ENCODE peak calls at places on chromosomes 7 and 10, in five cellular contexts. One of them, this sample, is unnamed.
A peak's percentile ranks its signal among the peaks of the same experiment; 100 is the strongest.

GRCh38 chr7:1749351-1749863 is 79.3 kb downstream of the ELFN1 start:
- DNase-seq in testis: no peak
- DNase-seq in GM23338: no peak
- DNase-seq in body of pancreas: no peak
- DNase-seq in brain microvascular endothelial cell: no peak
- DNase-seq in this sample: no peak

GRCh38 chr10:30013684-30014246 is 45.6 kb downstream of the JCAD start:
- DNase-seq in testis: peak; percentile 94
- DNase-seq in body of pancreas: peak; percentile 81
- DNase-seq in GM23338: no peak
- DNase-seq in brain microvascular endothelial cell: no peak
- DNase-seq in this sample: no peak

GRCh38 chr10:35152992-35153391 is 26.3 kb downstream of the CREM start:
- DNase-seq in body of pancreas: no peak
- DNase-seq in testis: no peak
- DNase-seq in GM23338: no peak
- DNase-seq in brain microvascular endothelial cell: no peak
- DNase-seq in this sample: no peak

GRCh38 chr10:595473-595872 is 94.0 kb downstream of the DIP2C start:
- DNase-seq in body of pancreas: no peak
- DNase-seq in testis: no peak
- DNase-seq in GM23338: no peak
- DNase-seq in brain microvascular endothelial cell: no peak
- DNase-seq in this sample: no peak

GRCh38 chr7:16811555-16811954 is 6.8 kb upstream of the AGR2 start:
- DNase-seq in brain microvascular endothelial cell: no peak
- DNase-seq in GM23338: no peak
- DNase-seq in body of pancreas: no peak
- DNase-seq in testis: no peak
- DNase-seq in this sample: no peak

GRCh38 chr7:124276005-124276606 is 243.2 kb upstream of the TMEM229A start:
- DNase-seq in body of pancreas: peak; percentile 55
- DNase-seq in brain microvascular endothelial cell: peak; percentile 10
- DNase-seq in testis: peak; percentile 70
- DNase-seq in GM23338: peak; percentile 77
- DNase-seq in this sample: no peak

GRCh38 chr7:46909601-46910051 is 672.3 kb downstream of the TNS3 start:
- DNase-seq in GM23338: no peak
- DNase-seq in body of pancreas: no peak
- DNase-seq in brain microvascular endothelial cell: peak; percentile 39
- DNase-seq in testis: no peak
- DNase-seq in this sample: peak; percentile 71

GRCh38 chr10:48636231-48636630 is 31.4 kb upstream of the ARHGAP22 start:
- DNase-seq in testis: no peak
- DNase-seq in GM23338: no peak
- DNase-seq in body of pancreas: no peak
- DNase-seq in brain microvascular endothelial cell: no peak
- DNase-seq in this sample: no peak

GRCh38 chr7:123401295-123401694 is 133.1 kb downstream of the IQUB start:
- DNase-seq in brain microvascular endothelial cell: no peak
- DNase-seq in body of pancreas: peak; percentile 47
- DNase-seq in testis: no peak
- DNase-seq in GM23338: peak; percentile 17
- DNase-seq in this sample: no peak

GRCh38 chr7:122067077-122067476 is 77.0 kb downstream of the AASS start:
- DNase-seq in GM23338: peak; percentile 55
- DNase-seq in brain microvascular endothelial cell: no peak
- DNase-seq in testis: no peak
- DNase-seq in body of pancreas: no peak
- DNase-seq in this sample: no peak

GRCh38 chr10:127293640-127294039 is 97.2 kb upstream of the INSYN2A start:
- DNase-seq in body of pancreas: no peak
- DNase-seq in brain microvascular endothelial cell: no peak
- DNase-seq in testis: no peak
- DNase-seq in GM23338: no peak
- DNase-seq in this sample: no peak

GRCh38 chr7:106640368-106641141 is 20.4 kb downstream of the CCDC71L start:
- DNase-seq in GM23338: no peak
- DNase-seq in brain microvascular endothelial cell: peak; percentile 8
- DNase-seq in testis: no peak
- DNase-seq in body of pancreas: no peak
- DNase-seq in this sample: no peak

GRCh38 chr7:140489021-140489349 is 9.7 kb upstream of the MKRN1 start:
- DNase-seq in GM23338: no peak
- DNase-seq in brain microvascular endothelial cell: no peak
- DNase-seq in body of pancreas: no peak
- DNase-seq in testis: no peak
- DNase-seq in this sample: no peak

GRCh38 chr7:99404235-99404976 is 4.0 kb downstream of the PDAP1 start:
- DNase-seq in GM23338: no peak
- DNase-seq in testis: no peak
- DNase-seq in body of pancreas: no peak
- DNase-seq in brain microvascular endothelial cell: no peak
- DNase-seq in this sample: no peak

GRCh38 chr10:124739119-124739921 is 4.9 kb downstream of the FAM53B start:
- DNase-seq in GM23338: peak; percentile 33
- DNase-seq in body of pancreas: no peak
- DNase-seq in brain microvascular endothelial cell: no peak
- DNase-seq in testis: no peak
- DNase-seq in this sample: no peak

GRCh38 chr10:3417096-3417495 is 244.5 kb upstream of the PITRM1 start:
- DNase-seq in body of pancreas: no peak
- DNase-seq in brain microvascular endothelial cell: no peak
- DNase-seq in GM23338: no peak
- DNase-seq in testis: no peak
- DNase-seq in this sample: no peak

GRCh38 chr7:149558149-149558861 is 60.7 kb upstream of the ZNF746 start:
- DNase-seq in GM23338: no peak
- DNase-seq in brain microvascular endothelial cell: no peak
- DNase-seq in body of pancreas: no peak
- DNase-seq in testis: no peak
- DNase-seq in this sample: no peak

GRCh38 chr10:58385784-58386112 is 538 bp downstream of the TFAM start:
- DNase-seq in testis: peak; percentile 43
- DNase-seq in GM23338: peak; percentile 74
- DNase-seq in body of pancreas: peak; percentile 34
- DNase-seq in brain microvascular endothelial cell: peak; percentile 12
- DNase-seq in this sample: no peak

GRCh38 chr10:103602028-103602851 is 108.7 kb downstream of the NEURL1 start:
- DNase-seq in testis: no peak
- DNase-seq in brain microvascular endothelial cell: no peak
- DNase-seq in body of pancreas: no peak
- DNase-seq in GM23338: no peak
- DNase-seq in this sample: no peak

GRCh38 chr10:120735315-120735714 is 115.8 kb upstream of the WDR11 start:
- DNase-seq in body of pancreas: no peak
- DNase-seq in brain microvascular endothelial cell: no peak
- DNase-seq in GM23338: no peak
- DNase-seq in testis: no peak
- DNase-seq in this sample: no peak

GRCh38 chr7:24908166-24908565 is 71.8 kb downstream of the OSBPL3 start:
- DNase-seq in testis: no peak
- DNase-seq in brain microvascular endothelial cell: no peak
- DNase-seq in GM23338: no peak
- DNase-seq in body of pancreas: no peak
- DNase-seq in this sample: no peak

GRCh38 chr7:1940402-1940786 is 270.3 kb downstream of the ELFN1 start:
- DNase-seq in GM23338: no peak
- DNase-seq in brain microvascular endothelial cell: peak; percentile 64
- DNase-seq in body of pancreas: peak; percentile 39
- DNase-seq in testis: peak; percentile 62
- DNase-seq in this sample: peak; percentile 34

GRCh38 chr7:90383422-90383821 is 19.8 kb upstream of the CLDN12 start:
- DNase-seq in brain microvascular endothelial cell: no peak
- DNase-seq in testis: no peak
- DNase-seq in GM23338: no peak
- DNase-seq in body of pancreas: no peak
- DNase-seq in this sample: no peak

GRCh38 chr10:89513206-89513605 is 22.2 kb downstream of the SLC16A12 start:
- DNase-seq in testis: no peak
- DNase-seq in body of pancreas: no peak
- DNase-seq in GM23338: no peak
- DNase-seq in brain microvascular endothelial cell: no peak
- DNase-seq in this sample: no peak

GRCh38 chr10:99698504-99699080 is 33.3 kb downstream of the COX15 start:
- DNase-seq in GM23338: no peak
- DNase-seq in brain microvascular endothelial cell: no peak
- DNase-seq in body of pancreas: peak; percentile 62
- DNase-seq in testis: no peak
- DNase-seq in this sample: no peak

GRCh38 chr10:69418052-69418752 is 1.5 kb upstream of the TACR2 start:
- DNase-seq in testis: no peak
- DNase-seq in body of pancreas: no peak
- DNase-seq in brain microvascular endothelial cell: no peak
- DNase-seq in GM23338: no peak
- DNase-seq in this sample: no peak

GRCh38 chr10:71812016-71812912 is 38.8 kb downstream of the PSAP start:
- DNase-seq in body of pancreas: peak; percentile 71
- DNase-seq in brain microvascular endothelial cell: peak; percentile 30
- DNase-seq in GM23338: peak; percentile 74
- DNase-seq in testis: peak; percentile 55
- DNase-seq in this sample: no peak

GRCh38 chr7:117588352-117588794 is 108.5 kb downstream of the CFTR start:
- DNase-seq in body of pancreas: no peak
- DNase-seq in brain microvascular endothelial cell: no peak
- DNase-seq in GM23338: no peak
- DNase-seq in testis: no peak
- DNase-seq in this sample: peak; percentile 18

GRCh38 chr7:98584830-98585229 is 32.3 kb upstream of the NPTX2 start:
- DNase-seq in testis: no peak
- DNase-seq in brain microvascular endothelial cell: no peak
- DNase-seq in body of pancreas: no peak
- DNase-seq in GM23338: no peak
- DNase-seq in this sample: no peak

GRCh38 chr7:140230517-140230861 is 53.7 kb upstream of the KDM7A start:
- DNase-seq in testis: peak; percentile 48
- DNase-seq in body of pancreas: peak; percentile 34
- DNase-seq in GM23338: no peak
- DNase-seq in brain microvascular endothelial cell: no peak
- DNase-seq in this sample: no peak

GRCh38 chr7:128361463-128362441 is at the start of gene PRRT4:
- DNase-seq in body of pancreas: peak; percentile 56
- DNase-seq in testis: peak; percentile 36
- DNase-seq in GM23338: peak; percentile 72
- DNase-seq in brain microvascular endothelial cell: no peak
- DNase-seq in this sample: no peak
- TF ChIP-seq CTCF in body of pancreas: no peak
- TF ChIP-seq CTCF in testis: no peak
- TF ChIP-seq CTCF in GM23338: peak; percentile 0
- TF ChIP-seq CTCF in brain microvascular endothelial cell: no peak
- TF ChIP-seq CTCF in this sample: no peak

DNA sequence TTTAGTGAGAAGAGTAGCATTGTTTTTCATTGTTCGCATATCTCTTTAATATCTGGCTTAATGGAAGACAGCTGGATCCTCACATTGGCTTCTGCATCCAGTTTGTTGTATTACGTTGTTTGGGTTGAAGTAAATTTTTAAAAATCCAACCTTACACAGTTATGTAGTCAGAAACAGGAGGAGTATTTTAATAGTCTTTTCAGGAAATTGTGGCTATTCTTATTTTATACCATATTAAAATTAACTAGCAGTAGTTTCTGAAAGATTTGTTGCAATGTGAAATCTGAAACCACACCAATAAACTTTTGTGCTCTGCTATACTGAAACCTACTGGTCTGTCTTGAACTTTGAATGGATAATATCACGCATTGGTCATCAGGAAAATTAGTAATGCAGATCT is 27.9 kb downstream of the MYPN start:
- DNase-seq in brain microvascular endothelial cell: no peak
- DNase-seq in testis: no peak
- DNase-seq in body of pancreas: no peak
- DNase-seq in GM23338: no peak
- DNase-seq in this sample: no peak
- H3K4me3 ChIP-seq in brain microvascular endothelial cell: no peak overlapping the region
- H3K4me3 ChIP-seq in testis: no peak overlapping the region
- H3K4me3 ChIP-seq in body of pancreas: no peak overlapping the region
- H3K4me3 ChIP-seq in GM23338: no peak overlapping the region
- H3K4me3 ChIP-seq in this sample: no peak overlapping the region

DNA sequence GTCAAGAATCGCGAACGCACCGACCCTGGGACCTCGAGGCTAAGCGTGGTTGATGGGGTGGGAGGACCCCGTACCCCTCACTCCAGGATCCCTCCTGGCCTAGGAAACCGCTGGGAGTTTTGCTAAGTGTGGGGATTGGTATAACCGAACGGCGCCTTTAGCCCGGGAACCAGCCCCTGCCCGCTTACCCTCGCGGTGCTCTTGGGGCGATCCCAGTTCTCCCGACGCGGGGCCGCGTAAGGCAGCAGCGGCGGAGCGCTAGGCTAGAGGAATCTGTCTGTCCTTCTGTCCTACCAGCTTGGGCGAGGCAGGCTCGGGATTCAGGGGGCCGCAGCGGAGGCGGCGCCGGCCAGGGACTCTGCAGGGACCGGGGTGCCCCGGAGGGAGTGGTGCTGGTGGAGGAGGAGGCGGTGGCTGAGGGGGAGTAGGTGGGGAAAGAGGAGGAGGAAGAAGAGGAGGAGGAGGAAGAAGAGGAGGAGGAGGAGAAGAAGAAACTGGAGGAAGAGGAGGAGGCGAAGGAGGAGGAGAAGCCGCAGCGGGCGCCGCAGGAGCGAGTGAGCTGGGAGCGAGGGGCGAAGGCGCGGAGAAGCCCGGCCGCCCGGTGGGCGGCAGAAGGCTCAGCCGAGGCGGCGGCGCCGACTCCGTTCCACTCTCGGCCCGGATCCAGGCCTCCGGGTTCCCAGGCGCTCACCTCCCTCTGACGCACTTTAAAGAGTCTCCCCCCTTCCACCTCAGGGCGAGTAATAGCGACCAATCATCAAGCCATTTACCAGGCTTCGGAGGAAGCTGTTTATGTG is 439 bp upstream of the EMX2 start:
- DNase-seq in GM23338: peak; percentile 95
- DNase-seq in brain microvascular endothelial cell: peak; percentile 71
- DNase-seq in testis: peak; percentile 79
- DNase-seq in body of pancreas: peak; percentile 26
- DNase-seq in this sample: peak; percentile 92
- H3K27me3 ChIP-seq in GM23338: peaks cover 100% of the 10 kb centered on the region
- H3K27me3 ChIP-seq in brain microvascular endothelial cell: peaks cover 52% of the 10 kb centered on the region
- H3K27me3 ChIP-seq in testis: peaks cover 4% of the 10 kb centered on the region
- H3K27me3 ChIP-seq in body of pancreas: peaks cover 7% of the 10 kb centered on the region
- H3K27me3 ChIP-seq in this sample: peaks cover 7% of the 10 kb centered on the region

GRCh38 chr7:87218941-87219544 is 489 bp downstream of the TMEM243 start:
- DNase-seq in GM23338: peak; percentile 77
- DNase-seq in brain microvascular endothelial cell: no peak
- DNase-seq in body of pancreas: peak; percentile 59
- DNase-seq in testis: peak; percentile 60
- DNase-seq in this sample: no peak

GRCh38 chr7:87220734-87221215 is 1.2 kb upstream of the TMEM243 start:
- DNase-seq in testis: peak; percentile 42
- DNase-seq in GM23338: peak; percentile 30
- DNase-seq in brain microvascular endothelial cell: no peak
- DNase-seq in body of pancreas: peak; percentile 55
- DNase-seq in this sample: no peak

GRCh38 chr7:87220026-87220733 is 648 bp upstream of the TMEM243 start:
- DNase-seq in brain microvascular endothelial cell: peak; percentile 60
- DNase-seq in testis: peak; percentile 79
- DNase-seq in GM23338: peak; percentile 91
- DNase-seq in body of pancreas: peak; percentile 88
- DNase-seq in this sample: no peak

GRCh38 chr7:87217983-87218653 is 1.4 kb downstream of the TMEM243 start:
- DNase-seq in testis: no peak
- DNase-seq in GM23338: no peak
- DNase-seq in body of pancreas: peak; percentile 35
- DNase-seq in brain microvascular endothelial cell: no peak
- DNase-seq in this sample: no peak

GRCh38 chr7:87219545-87220025 is at the start of gene TMEM243:
- DNase-seq in body of pancreas: peak; percentile 79
- DNase-seq in brain microvascular endothelial cell: peak; percentile 70
- DNase-seq in GM23338: peak; percentile 65
- DNase-seq in testis: peak; percentile 80
- DNase-seq in this sample: no peak
- TF ChIP-seq CTCF in body of pancreas: peak; percentile 37
- TF ChIP-seq CTCF in brain microvascular endothelial cell: peak; percentile 3
- TF ChIP-seq CTCF in GM23338: peak; percentile 13
- TF ChIP-seq CTCF in testis: no peak
- TF ChIP-seq CTCF in this sample: peak; percentile 17